ENCODE peak calls at places on chromosomes 13 and 19, in six cellular contexts. One of them, this sample, is unnamed.
A peak's percentile ranks its signal among the peaks of the same experiment; 100 is the strongest.

GRCh38 chr13:42420304-42420703 is 148.4 kb downstream of the AKAP11 start:
- DNase-seq in mammary epithelial cell: no peak
- DNase-seq in IMR-90: no peak
- DNase-seq in choroid plexus epithelial cell: no peak
- DNase-seq in AG04450: no peak
- DNase-seq in cardiac muscle cell: no peak
- DNase-seq in this sample: no peak

GRCh38 chr19:19342086-19343015 is 21.7 kb downstream of the MAU2 start:
- DNase-seq in mammary epithelial cell: peak; percentile 53
- DNase-seq in choroid plexus epithelial cell: peak; percentile 75
- DNase-seq in AG04450: peak; percentile 8
- DNase-seq in IMR-90: peak; percentile 46
- DNase-seq in cardiac muscle cell: peak; percentile 87
- DNase-seq in this sample: peak; percentile 91

GRCh38 chr19:1206733-1207301 is 1.2 kb downstream of the STK11 start:
- DNase-seq in cardiac muscle cell: peak; percentile 24
- DNase-seq in AG04450: no peak
- DNase-seq in mammary epithelial cell: no peak
- DNase-seq in choroid plexus epithelial cell: no peak
- DNase-seq in IMR-90: no peak
- DNase-seq in this sample: no peak

GRCh38 chr19:33998302-33998701 is 174.0 kb upstream of the LSM14A start:
- DNase-seq in choroid plexus epithelial cell: no peak
- DNase-seq in mammary epithelial cell: no peak
- DNase-seq in IMR-90: no peak
- DNase-seq in cardiac muscle cell: no peak
- DNase-seq in AG04450: no peak
- DNase-seq in this sample: no peak

GRCh38 chr13:95033890-95034289 is 267.4 kb downstream of the ABCC4 start:
- DNase-seq in IMR-90: no peak
- DNase-seq in choroid plexus epithelial cell: no peak
- DNase-seq in mammary epithelial cell: no peak
- DNase-seq in AG04450: no peak
- DNase-seq in cardiac muscle cell: no peak
- DNase-seq in this sample: no peak

GRCh38 chr19:37902668-37903067 is 3.7 kb downstream of the WDR87 start:
- DNase-seq in cardiac muscle cell: peak; percentile 95
- DNase-seq in AG04450: peak; percentile 34
- DNase-seq in mammary epithelial cell: peak; percentile 66
- DNase-seq in IMR-90: peak; percentile 70
- DNase-seq in choroid plexus epithelial cell: peak; percentile 84
- DNase-seq in this sample: peak; percentile 88

GRCh38 chr19:12521996-12522395 is 29.3 kb downstream of the ZNF564 start:
- DNase-seq in IMR-90: no peak
- DNase-seq in mammary epithelial cell: no peak
- DNase-seq in cardiac muscle cell: no peak
- DNase-seq in AG04450: no peak
- DNase-seq in choroid plexus epithelial cell: no peak
- DNase-seq in this sample: no peak

GRCh38 chr19:14479985-14480694 is 5.0 kb upstream of the PTGER1 start:
- DNase-seq in AG04450: no peak
- DNase-seq in choroid plexus epithelial cell: peak; percentile 45
- DNase-seq in cardiac muscle cell: peak; percentile 64
- DNase-seq in IMR-90: peak; percentile 20
- DNase-seq in mammary epithelial cell: no peak
- DNase-seq in this sample: peak; percentile 89

GRCh38 chr13:67119481-67119883 is 110.7 kb downstream of the PCDH9 start:
- DNase-seq in IMR-90: peak; percentile 96
- DNase-seq in cardiac muscle cell: no peak
- DNase-seq in choroid plexus epithelial cell: peak; percentile 97
- DNase-seq in AG04450: peak; percentile 84
- DNase-seq in mammary epithelial cell: peak; percentile 85
- DNase-seq in this sample: no peak

GRCh38 chr13:71611292-71611691 is 255.7 kb downstream of the DACH1 start:
- DNase-seq in AG04450: no peak
- DNase-seq in cardiac muscle cell: no peak
- DNase-seq in choroid plexus epithelial cell: no peak
- DNase-seq in mammary epithelial cell: no peak
- DNase-seq in IMR-90: no peak
- DNase-seq in this sample: no peak

GRCh38 chr19:1748703-1749341 is 4.5 kb upstream of the ONECUT3 start:
- DNase-seq in mammary epithelial cell: no peak
- DNase-seq in cardiac muscle cell: no peak
- DNase-seq in AG04450: no peak
- DNase-seq in IMR-90: no peak
- DNase-seq in choroid plexus epithelial cell: no peak
- DNase-seq in this sample: no peak

GRCh38 chr19:11361037-11361770 is 6.0 kb downstream of the PLPPR2 start:
- DNase-seq in choroid plexus epithelial cell: no peak
- DNase-seq in AG04450: no peak
- DNase-seq in cardiac muscle cell: peak; percentile 90
- DNase-seq in mammary epithelial cell: no peak
- DNase-seq in IMR-90: no peak
- DNase-seq in this sample: peak; percentile 96

GRCh38 chr19:4229179-4229931 is at the start of gene EBI3:
- DNase-seq in choroid plexus epithelial cell: peak; percentile 97
- DNase-seq in AG04450: no peak
- DNase-seq in mammary epithelial cell: peak; percentile 23
- DNase-seq in IMR-90: peak; percentile 65
- DNase-seq in cardiac muscle cell: peak; percentile 21
- DNase-seq in this sample: peak; percentile 48

GRCh38 chr19:38852231-38853044 is 2.7 kb upstream of the HNRNPL start:
- DNase-seq in IMR-90: peak; percentile 79
- DNase-seq in choroid plexus epithelial cell: peak; percentile 58
- DNase-seq in cardiac muscle cell: no peak
- DNase-seq in mammary epithelial cell: peak; percentile 64
- DNase-seq in AG04450: no peak
- DNase-seq in this sample: peak; percentile 35

GRCh38 chr19:1324792-1325567 is 39.3 kb downstream of the EFNA2 start:
- DNase-seq in IMR-90: peak; percentile 61
- DNase-seq in choroid plexus epithelial cell: peak; percentile 88
- DNase-seq in mammary epithelial cell: peak; percentile 57
- DNase-seq in AG04450: peak; percentile 21
- DNase-seq in cardiac muscle cell: peak; percentile 73
- DNase-seq in this sample: peak; percentile 84

GRCh38 chr19:7620442-7621412 is 8.6 kb downstream of the XAB2 start:
- DNase-seq in AG04450: no peak
- DNase-seq in IMR-90: no peak
- DNase-seq in choroid plexus epithelial cell: no peak
- DNase-seq in cardiac muscle cell: no peak
- DNase-seq in mammary epithelial cell: no peak
- DNase-seq in this sample: no peak

GRCh38 chr19:54418030-54418929 is 3.0 kb downstream of the TTYH1 start:
- DNase-seq in AG04450: no peak
- DNase-seq in choroid plexus epithelial cell: peak; percentile 52
- DNase-seq in IMR-90: peak; percentile 19
- DNase-seq in mammary epithelial cell: no peak
- DNase-seq in cardiac muscle cell: no peak
- DNase-seq in this sample: no peak

GRCh38 chr13:37277007-37277406 is 171.5 kb upstream of the CSNK1A1L start:
- DNase-seq in AG04450: no peak
- DNase-seq in cardiac muscle cell: no peak
- DNase-seq in mammary epithelial cell: no peak
- DNase-seq in choroid plexus epithelial cell: no peak
- DNase-seq in IMR-90: no peak
- DNase-seq in this sample: no peak

GRCh38 chr19:13099073-13099999 is 3.3 kb downstream of the LYL1 start:
- DNase-seq in IMR-90: no peak
- DNase-seq in AG04450: no peak
- DNase-seq in choroid plexus epithelial cell: no peak
- DNase-seq in mammary epithelial cell: no peak
- DNase-seq in cardiac muscle cell: no peak
- DNase-seq in this sample: peak; percentile 48

GRCh38 chr19:12834976-12835757 is 788 bp upstream of the RTBDN start:
- DNase-seq in choroid plexus epithelial cell: no peak
- DNase-seq in AG04450: no peak
- DNase-seq in cardiac muscle cell: peak; percentile 40
- DNase-seq in mammary epithelial cell: no peak
- DNase-seq in IMR-90: no peak
- DNase-seq in this sample: peak; percentile 77

GRCh38 chr13:50788551-50788950 is 54.9 kb downstream of the DLEU7 start:
- DNase-seq in mammary epithelial cell: peak; percentile 9
- DNase-seq in cardiac muscle cell: no peak
- DNase-seq in choroid plexus epithelial cell: no peak
- DNase-seq in IMR-90: peak; percentile 2
- DNase-seq in AG04450: no peak
- DNase-seq in this sample: no peak

GRCh38 chr13:98910501-98910951 is 67.3 kb downstream of the DOCK9 start:
- DNase-seq in choroid plexus epithelial cell: peak; percentile 66
- DNase-seq in cardiac muscle cell: no peak
- DNase-seq in mammary epithelial cell: peak; percentile 86
- DNase-seq in IMR-90: peak; percentile 70
- DNase-seq in AG04450: no peak
- DNase-seq in this sample: no peak

GRCh38 chr13:19601749-19602725 is 31.4 kb upstream of the MPHOSPH8 start:
- DNase-seq in cardiac muscle cell: peak; percentile 55
- DNase-seq in mammary epithelial cell: peak; percentile 48
- DNase-seq in IMR-90: peak; percentile 27
- DNase-seq in AG04450: no peak
- DNase-seq in choroid plexus epithelial cell: peak; percentile 41
- DNase-seq in this sample: peak; percentile 71

DNA sequence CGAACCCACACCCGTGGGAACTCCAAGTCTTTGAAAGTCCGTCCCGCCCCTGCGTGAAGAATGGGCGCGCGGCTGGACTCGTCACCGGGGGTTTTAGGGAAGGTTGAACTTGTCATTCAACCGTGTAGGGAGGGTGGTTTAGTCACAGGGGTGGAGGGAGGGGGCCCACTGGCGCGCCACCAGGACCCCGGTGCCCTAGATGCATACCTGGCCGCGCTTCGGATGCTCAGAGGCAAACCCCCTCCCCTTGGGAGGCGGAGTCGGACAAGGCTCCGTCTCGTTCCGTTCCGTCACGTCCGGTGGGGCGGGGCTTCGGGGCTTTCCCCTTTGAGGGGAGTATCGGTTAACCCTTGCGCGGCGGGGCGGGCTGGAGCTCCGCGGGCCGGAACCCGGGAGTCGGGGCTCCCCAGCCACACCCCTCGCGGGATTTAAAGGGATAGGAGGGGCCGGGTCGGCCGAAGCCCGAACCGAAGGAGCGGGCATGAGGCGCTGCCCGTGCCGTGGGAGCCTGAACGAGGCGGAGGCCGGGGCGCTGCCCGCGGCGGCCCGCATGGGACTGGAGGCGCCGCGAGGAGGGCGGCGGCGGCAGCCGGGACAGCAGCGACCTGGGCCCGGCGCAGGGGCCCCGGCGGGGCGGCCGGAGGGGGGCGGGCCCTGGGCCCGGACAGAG is at the start of the genes COQ8B and ITPKC:
- DNase-seq in choroid plexus epithelial cell: peak; percentile 98
- DNase-seq in IMR-90: peak; percentile 96
- DNase-seq in cardiac muscle cell: peak; percentile 100
- DNase-seq in AG04450: peak; percentile 91
- DNase-seq in mammary epithelial cell: peak; percentile 99
- DNase-seq in this sample: peak; percentile 100
- TF ChIP-seq CTCF in choroid plexus epithelial cell: no peak
- TF ChIP-seq CTCF in IMR-90: peak; percentile 8
- TF ChIP-seq CTCF in cardiac muscle cell: no peak
- TF ChIP-seq CTCF in AG04450: no peak
- TF ChIP-seq CTCF in mammary epithelial cell: no peak
- TF ChIP-seq CTCF in this sample: no peak

DNA sequence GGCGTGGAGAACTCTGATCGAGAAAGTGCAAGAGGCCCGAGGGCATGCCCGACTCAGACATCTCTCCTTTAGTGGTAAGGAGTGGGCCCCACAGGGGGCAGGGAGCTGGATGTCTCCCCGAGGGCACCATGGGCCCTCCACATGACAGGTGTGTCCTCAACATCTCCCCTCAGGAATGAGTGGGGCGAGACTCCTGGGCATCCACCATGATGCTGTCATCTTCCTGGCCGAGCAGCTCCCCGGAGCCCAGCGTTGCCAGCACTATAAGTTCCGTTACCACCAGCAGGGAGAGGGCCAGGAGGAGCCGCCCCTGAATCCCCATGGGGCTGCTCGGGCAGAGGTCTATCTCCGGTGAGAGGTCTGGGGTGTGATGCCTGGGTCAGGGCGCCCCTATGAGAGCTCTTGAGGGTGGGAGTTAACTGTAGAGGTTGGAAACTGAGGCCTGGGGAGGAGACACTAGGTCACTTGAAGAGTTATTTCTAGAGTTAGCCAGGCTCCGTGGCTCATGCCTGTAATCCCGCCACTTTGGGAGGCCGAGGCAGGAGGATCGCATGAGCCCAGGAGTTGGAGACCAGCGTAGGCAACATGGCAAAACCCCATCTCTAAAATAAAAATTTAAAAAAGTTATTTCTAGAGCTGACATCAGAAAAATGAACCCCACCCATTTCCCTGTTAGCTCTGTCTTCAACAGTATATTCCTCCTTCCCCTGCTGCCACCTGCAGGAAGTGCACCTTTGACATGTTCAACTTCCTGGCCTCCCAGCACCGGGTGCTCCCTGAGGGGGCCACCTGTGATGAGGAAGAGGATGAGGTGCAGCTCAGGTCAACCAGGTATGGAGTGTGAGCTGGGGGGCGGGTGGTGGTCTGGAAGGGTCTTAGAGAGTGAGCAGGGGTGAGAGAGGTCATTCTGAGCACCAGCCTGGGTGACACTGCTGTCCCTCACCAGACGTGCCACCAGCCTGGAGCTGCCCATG is 5.1 kb downstream of the IGFLR1 start:
- DNase-seq in AG04450: no peak
- DNase-seq in IMR-90: no peak
- DNase-seq in choroid plexus epithelial cell: no peak
- DNase-seq in mammary epithelial cell: no peak
- DNase-seq in cardiac muscle cell: no peak
- DNase-seq in this sample: no peak
- TF ChIP-seq CTCF in AG04450: peak; percentile 9
- TF ChIP-seq CTCF in IMR-90: no peak
- TF ChIP-seq CTCF in choroid plexus epithelial cell: peak; percentile 34
- TF ChIP-seq CTCF in mammary epithelial cell: no peak
- TF ChIP-seq CTCF in cardiac muscle cell: peak; percentile 2
- TF ChIP-seq CTCF in this sample: no peak

DNA sequence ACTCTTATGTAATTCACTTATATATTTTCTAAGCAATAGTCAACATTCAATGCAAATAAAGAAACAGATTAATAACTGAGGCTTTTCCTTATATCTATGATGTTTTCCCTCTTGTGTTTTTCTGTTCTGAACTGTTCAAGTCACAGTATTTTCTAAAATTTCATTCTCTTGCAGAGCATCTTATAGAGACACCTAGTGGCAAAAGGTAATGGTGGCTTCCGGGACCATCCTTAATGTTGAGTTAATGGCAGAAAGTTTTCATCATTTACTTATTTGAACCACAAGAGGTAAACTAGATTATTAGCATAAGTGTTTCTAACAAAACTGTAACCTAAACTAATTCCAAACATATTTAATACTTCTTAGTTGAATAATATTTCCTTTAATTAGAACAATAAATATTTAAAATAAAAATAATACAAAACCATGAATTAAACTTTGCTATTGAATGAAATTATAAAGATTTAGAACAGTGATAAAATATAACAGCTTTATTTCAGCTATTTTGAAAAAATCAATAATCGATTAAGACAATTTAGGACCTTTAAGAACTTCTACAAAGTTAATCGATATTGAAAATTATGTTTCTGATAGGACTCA is 1.7 kb upstream of the SLITRK5 start:
- DNase-seq in AG04450: no peak
- DNase-seq in IMR-90: peak; percentile 10
- DNase-seq in cardiac muscle cell: peak; percentile 36
- DNase-seq in choroid plexus epithelial cell: peak; percentile 70
- DNase-seq in mammary epithelial cell: no peak
- DNase-seq in this sample: no peak
- TF ChIP-seq CTCF in AG04450: peak; percentile 72
- TF ChIP-seq CTCF in IMR-90: peak; percentile 40
- TF ChIP-seq CTCF in cardiac muscle cell: peak; percentile 53
- TF ChIP-seq CTCF in choroid plexus epithelial cell: peak; percentile 75
- TF ChIP-seq CTCF in mammary epithelial cell: peak; percentile 69
- TF ChIP-seq CTCF in this sample: peak; percentile 56

GRCh38 chr13:69092615-69093322 is 1014.9 kb upstream of the ATXN8OS start:
- DNase-seq in AG04450: no peak
- DNase-seq in cardiac muscle cell: no peak
- DNase-seq in choroid plexus epithelial cell: no peak
- DNase-seq in IMR-90: no peak
- DNase-seq in mammary epithelial cell: no peak
- DNase-seq in this sample: no peak
- TF ChIP-seq CTCF in AG04450: no peak
- TF ChIP-seq CTCF in cardiac muscle cell: no peak
- TF ChIP-seq CTCF in choroid plexus epithelial cell: no peak
- TF ChIP-seq CTCF in IMR-90: no peak
- TF ChIP-seq CTCF in mammary epithelial cell: no peak
- TF ChIP-seq CTCF in this sample: no peak